ENCODE peak calls at places on chromosomes 5 and 9, in four cellular contexts. Y, S, I and B are unnamed samples.

GRCh38 chr5:624951-625230 is 12.8 kb downstream of the CEP72 start:
- DNase-seq in I (no peak), S (no peak), Y (no peak), B (no peak)

GRCh38 chr5:148620696-148621095 is 33.6 kb downstream of the HTR4 start:
- DNase-seq in Y (no peak), S (no peak), I (no peak), B (no peak)

GRCh38 chr9:35568196-35568595 is 36.9 kb upstream of the TESK1 start:
- DNase-seq in Y (no peak), S (no peak), I (no peak), B (no peak)

GRCh38 chr5:153902026-153902425 is 136.7 kb downstream of the FAM114A2 start:
- DNase-seq in S (no peak), Y (no peak), I (no peak), B (no peak)

GRCh38 chr9:136552117-136552685 is 6.4 kb upstream of the NOTCH1 start:
- DNase-seq in I (no peak), S (no peak), Y (no peak), B (no peak)

GRCh38 chr5:172905346-172905756 is 53.9 kb upstream of the RPL26L1 start:
- DNase-seq in I (no peak), Y (no peak), S (peak), B (no peak)

GRCh38 chr5:138763037-138763778 is 10.0 kb downstream of the CTNNA1 start:
- DNase-seq in I (no peak), Y (no peak), S (no peak), B (no peak)

GRCh38 chr5:8842906-8843590 is 702.8 kb downstream of the SEMA5A start:
- DNase-seq in I (no peak), S (no peak), Y (no peak), B (no peak)

GRCh38 chr5:422323-423232 is 20.4 kb upstream of the EXOC3 start:
- DNase-seq in S (no peak), I (peak), Y (no peak), B (no peak)

GRCh38 chr5:54969242-54969641 is 16.2 kb downstream of the ESM1 start:
- DNase-seq in I (no peak), S (no peak), Y (no peak), B (no peak)

GRCh38 chr9:18910858-18911257 is 122.2 kb downstream of the SAXO1 start:
- DNase-seq in Y (no peak), I (no peak), S (no peak), B (no peak)